ENCODE peak calls at places on chromosomes 13 and 19, in six cellular contexts. W is IMR-90; F is GM23248; O is ovary; Q is CD4-positive, CD25-positive, alpha-beta regulatory T cell; I is breast epithelium. N is an unnamed sample.

GRCh38 chr19:45881082-45881908 is 4.6 kb downstream of the IRF2BP1 start:
- DNase-seq in Q (no peak), F (no peak), O (no peak), I (no peak), W (no peak), N (no peak)

GRCh38 chr19:17448190-17448967 is at the start of gene TMEM221:
- DNase-seq in O (peak; percentile 78), F (peak; percentile 69), W (no peak), I (no peak), Q (peak; percentile 57), N (peak; percentile 54)

GRCh38 chr13:25977216-25977615 is 74.6 kb downstream of the SHISA2 start:
- DNase-seq in W (no peak), F (no peak), O (no peak), I (no peak), Q (no peak), N (no peak)

GRCh38 chr13:50081106-50081898 is 66.1 kb downstream of the KCNRG start:
- DNase-seq in O (peak; percentile 68), F (peak; percentile 59), I (no peak), Q (peak; percentile 62), W (no peak), N (peak; percentile 72)

GRCh38 chr19:13995017-13995728 is 10.9 kb downstream of the RFX1 start:
- DNase-seq in Q (no peak), W (peak; percentile 43), I (no peak), O (no peak), F (peak; percentile 79), N (peak; percentile 39)

GRCh38 chr19:14061081-14061749 is 661 bp downstream of the PALM3 start:
- DNase-seq in W (no peak), F (peak; percentile 46), Q (no peak), O (no peak), I (no peak), N (no peak)

GRCh38 chr19:917323-918151 is at the start of gene KISS1R:
- DNase-seq in O (no peak), Q (peak; percentile 56), W (peak; percentile 34), F (peak; percentile 54), I (no peak), N (no peak)

GRCh38 chr19:30712428-30713151 is 340.4 kb downstream of the ZNF536 start:
- DNase-seq in W (no peak), O (no peak), I (no peak), F (no peak), Q (no peak), N (no peak)

GRCh38 chr13:94825507-94825906 is 113.2 kb upstream of the SOX21 start:
- DNase-seq in Q (no peak), O (peak; percentile 40), W (no peak), I (no peak), F (no peak), N (peak; percentile 70)

GRCh38 chr13:45873491-45874360 is 22.2 kb upstream of the SIAH3 start:
- DNase-seq in O (no peak), W (no peak), I (no peak), Q (no peak), F (peak; percentile 48), N (no peak)

GRCh38 chr13:26449063-26449848 is 108.2 kb upstream of the WASF3 start:
- DNase-seq in I (no peak), Q (no peak), O (no peak), W (peak; percentile 7), F (peak; percentile 48), N (no peak)

GRCh38 chr19:32675720-32676185 is at the start of gene RGS9BP:
- DNase-seq in W (peak; percentile 59), Q (peak; percentile 73), I (peak; percentile 69), O (peak; percentile 82), F (peak; percentile 89), N (peak; percentile 79)

DNA sequence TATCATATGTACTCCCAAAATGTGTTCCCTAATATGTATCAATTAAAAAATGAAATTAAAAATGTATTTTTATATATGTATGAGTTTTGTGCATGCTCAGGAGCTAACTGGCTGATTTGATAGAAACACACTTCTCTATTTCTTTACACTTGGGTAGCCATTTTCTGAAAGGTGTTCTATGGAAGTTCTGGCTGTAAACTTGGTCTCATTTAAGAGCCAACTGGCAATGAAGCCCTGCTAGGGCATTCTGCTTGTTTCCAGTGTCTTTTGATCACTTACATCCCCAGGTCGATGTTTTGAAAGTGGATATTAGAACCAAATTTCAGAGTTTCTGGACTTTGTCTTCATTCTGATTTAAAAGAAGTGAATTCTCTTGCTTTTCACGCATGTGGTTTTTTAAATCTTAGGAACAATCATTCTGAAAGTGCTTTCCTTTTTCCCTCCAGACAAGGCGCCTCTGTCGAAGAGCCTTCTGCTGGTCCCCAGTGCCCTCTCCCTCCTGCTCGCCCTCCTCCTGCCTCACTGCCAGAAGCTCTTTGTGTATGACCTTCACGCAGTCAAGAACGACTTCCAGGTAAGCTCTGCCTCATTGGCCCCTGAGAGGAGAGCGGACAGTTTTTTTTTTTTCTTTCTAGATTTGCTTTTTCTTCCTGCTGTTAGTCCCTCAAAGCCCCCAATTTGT is 20.1 kb downstream of the GPR18 start:
- DNase-seq in F (no peak), Q (peak; percentile 66), W (no peak), I (no peak), O (no peak), N (no peak)
- H3K4me1 ChIP-seq in F (no peaks in the 10 kb centered on the region), Q (peaks cover 22% of the 10 kb centered on the region), W (no peaks in the 10 kb centered on the region), I (no peaks in the 10 kb centered on the region), O (no peaks in the 10 kb centered on the region), N (peaks cover 5% of the 10 kb centered on the region)

GRCh38 chr13:110264685-110265275 is 42.2 kb downstream of the COL4A1 start:
- DNase-seq in Q (no peak), W (no peak), F (no peak), I (no peak), O (no peak), N (no peak)

GRCh38 chr13:110262944-110263343 is 44.0 kb downstream of the COL4A1 start:
- DNase-seq in Q (no peak), I (no peak), W (no peak), F (no peak), O (no peak), N (peak; percentile 56)

GRCh38 chr13:110265341-110265681 is 41.6 kb downstream of the COL4A1 start:
- DNase-seq in I (no peak), O (no peak), Q (no peak), F (no peak), W (no peak), N (no peak)

GRCh38 chr13:110262494-110262893 is 44.5 kb downstream of the COL4A1 start:
- DNase-seq in Q (no peak), F (no peak), O (no peak), W (no peak), I (no peak), N (no peak)

DNA sequence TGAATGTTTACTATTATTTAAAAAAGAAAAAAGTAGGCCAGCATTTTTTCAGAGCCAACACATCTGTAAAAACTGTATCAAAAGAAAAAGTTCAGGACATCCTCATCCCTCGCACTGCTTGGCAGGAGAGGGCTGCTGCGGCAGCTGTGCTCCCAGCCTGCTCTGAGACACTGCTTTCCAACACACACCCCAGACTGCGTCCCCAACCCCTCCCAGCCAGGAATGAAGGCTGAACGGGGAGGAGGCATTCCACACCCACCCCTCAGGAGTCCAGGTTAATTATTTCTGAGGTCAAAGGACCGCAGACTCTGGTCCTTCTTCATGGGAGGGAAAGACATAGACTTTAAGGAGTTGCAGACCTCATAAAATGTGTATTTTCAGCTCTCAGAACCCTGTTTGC is 43.1 kb downstream of the COL4A1 start:
- DNase-seq in W (no peak), F (no peak), O (peak; percentile 75), Q (no peak), I (no peak), N (peak; percentile 72)
- H3K4me1 ChIP-seq in W (peaks cover 47% of the 10 kb centered on the region), F (peaks cover 9% of the 10 kb centered on the region), O (peaks cover 26% of the 10 kb centered on the region), Q (no peaks in the 10 kb centered on the region), I (peaks cover 14% of the 10 kb centered on the region), N (peaks cover 29% of the 10 kb centered on the region)

DNA sequence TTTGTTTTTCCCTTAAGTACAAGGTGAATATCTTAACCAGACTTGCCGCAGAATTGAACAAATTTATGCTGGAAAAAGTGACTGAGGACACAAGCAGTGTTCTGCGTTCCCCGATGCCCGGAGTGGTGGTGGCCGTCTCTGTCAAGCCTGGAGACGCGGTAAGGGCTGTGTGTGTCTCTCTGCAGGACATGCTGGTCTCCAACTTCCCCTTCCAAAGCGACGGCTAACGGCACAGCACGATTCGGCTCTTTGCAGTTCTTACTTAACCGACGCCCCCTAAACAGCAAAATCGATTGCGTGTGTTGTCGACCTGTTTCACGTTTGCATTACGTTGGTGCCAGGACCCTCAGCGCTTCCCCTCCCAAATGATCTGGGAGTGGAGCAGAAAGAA is 73.2 kb downstream of the GGACT start:
- DNase-seq in I (no peak), F (no peak), Q (no peak), O (no peak), W (no peak), N (no peak)
- H3K4me1 ChIP-seq in I (no peaks in the 10 kb centered on the region), F (no peaks in the 10 kb centered on the region), Q (peaks cover 8% of the 10 kb centered on the region), O (no peaks in the 10 kb centered on the region), W (no peaks in the 10 kb centered on the region), N (no peaks in the 10 kb centered on the region)

GRCh38 chr13:99380921-99381645 is 73.9 kb upstream of the GPR183 start:
- DNase-seq in O (no peak), I (no peak), F (no peak), W (peak; percentile 7), Q (peak; percentile 81), N (no peak)
- H3K4me1 ChIP-seq in O (peaks cover 2% of the 10 kb centered on the region), I (no peaks in the 10 kb centered on the region), F (no peaks in the 10 kb centered on the region), W (no peaks in the 10 kb centered on the region), Q (peaks cover 56% of the 10 kb centered on the region), N (peaks cover 13% of the 10 kb centered on the region)

DNA sequence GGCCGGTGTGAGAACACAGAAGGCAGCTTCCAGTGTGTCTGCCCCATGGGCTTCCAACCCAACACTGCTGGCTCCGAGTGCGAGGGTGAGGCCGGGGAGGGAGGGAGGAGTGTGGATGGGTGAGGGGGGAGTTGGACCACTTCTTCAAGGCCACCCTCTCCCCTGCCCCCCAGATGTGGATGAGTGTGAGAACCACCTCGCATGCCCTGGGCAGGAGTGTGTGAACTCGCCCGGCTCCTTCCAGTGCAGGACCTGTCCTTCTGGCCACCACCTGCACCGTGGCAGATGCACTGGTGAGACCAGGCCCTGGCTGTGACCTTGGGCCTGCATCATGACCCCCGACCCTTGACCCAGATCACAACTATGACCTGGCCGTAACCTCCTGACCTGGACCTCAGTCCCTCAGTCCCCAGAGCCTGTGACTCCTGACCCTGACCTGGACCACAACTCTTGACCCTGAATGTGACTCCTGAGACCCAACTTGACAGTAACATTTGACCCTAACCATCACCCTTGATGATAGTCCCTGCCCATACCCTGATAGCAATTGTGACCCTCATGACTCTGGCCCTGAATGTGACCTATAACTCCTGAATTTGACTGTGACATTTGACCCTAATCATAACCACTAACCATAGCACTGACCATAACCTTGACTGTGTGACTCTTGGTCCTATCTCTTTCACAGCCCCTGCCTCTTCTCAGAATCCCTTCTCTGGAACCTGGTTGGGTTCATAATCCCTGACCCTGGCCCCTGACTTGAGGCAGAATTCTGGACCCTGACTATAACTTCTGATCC is 10.9 kb downstream of the LTBP4 start:
- DNase-seq in W (no peak), O (no peak), I (no peak), F (no peak), Q (no peak), N (no peak)
- H3K4me1 ChIP-seq in W (peaks cover 12% of the 10 kb centered on the region), O (peaks cover 6% of the 10 kb centered on the region), I (peaks cover 3% of the 10 kb centered on the region), F (peaks cover 20% of the 10 kb centered on the region), Q (peaks cover 50% of the 10 kb centered on the region), N (peaks cover 25% of the 10 kb centered on the region)

GRCh38 chr13:39895254-39895653 is 239.8 kb downstream of the COG6 start:
- DNase-seq in Q (no peak), W (no peak), I (no peak), F (no peak), O (no peak), N (no peak)
- H3K4me1 ChIP-seq in Q (peaks cover 23% of the 10 kb centered on the region), W (peaks cover 3% of the 10 kb centered on the region), I (no peaks in the 10 kb centered on the region), F (no peaks in the 10 kb centered on the region), O (peaks cover 20% of the 10 kb centered on the region), N (no peaks in the 10 kb centered on the region)

N was measured in testis.